ENCODE peak calls at places on chromosomes 12 and 14, in six cellular contexts. D is HFFc6; O is stimulated activated CD4-positive, alpha-beta T cell treated with anti-CD3 and anti-CD28 coated beads, Interleukin-4, amount 100 ng/mL, for 48 hours; B is Peyer's patch; T is BJ; N is adrenal gland. J is an unnamed sample.

GRCh38 chr12:106329231-106329985 is 26.9 kb downstream of the TCP11L2 start:
- DNase-seq in O (no peak), D (no peak), N (peak), B (no peak), T (no peak), J (no peak)

GRCh38 chr12:123891516-123892179 is 81.0 kb downstream of the CCDC92 start:
- DNase-seq in O (no peak), D (no peak), T (no peak), B (no peak), N (no peak), J (no peak)

GRCh38 chr12:26699237-26699636 is 133.8 kb downstream of the ITPR2 start:
- DNase-seq in O (no peak), B (no peak), T (no peak), D (no peak), N (no peak), J (no peak)

GRCh38 chr14:67228325-67228984 is 12.8 kb upstream of the PALS1 start:
- DNase-seq in O (no peak), B (no peak), T (no peak), N (no peak), D (peak), J (no peak)

GRCh38 chr14:92704036-92704804 is 44.2 kb downstream of the LGMN start:
- DNase-seq in D (no peak), O (no peak), N (peak), B (no peak), T (no peak), J (no peak)

GRCh38 chr12:27974735-27975221 is 2.2 kb upstream of the PTHLH start:
- DNase-seq in O (no peak), T (no peak), D (no peak), B (peak), N (no peak), J (no peak)

GRCh38 chr14:72812292-72812851 is 81.5 kb downstream of the DPF3 start:
- DNase-seq in T (no peak), D (no peak), O (no peak), B (no peak), N (no peak), J (no peak)

GRCh38 chr12:62703011-62703380 is 232.0 kb downstream of the PPM1H start:
- DNase-seq in O (no peak), T (no peak), B (no peak), D (peak), N (no peak), J (no peak)

GRCh38 chr12:90280564-90281058 is 572.0 kb upstream of the ATP2B1 start:
- DNase-seq in B (no peak), T (no peak), D (no peak), O (peak), N (no peak), J (no peak)

GRCh38 chr12:66533767-66534166 is 145.1 kb downstream of the GRIP1 start:
- DNase-seq in N (no peak), D (no peak), B (no peak), T (no peak), O (no peak), J (no peak)

GRCh38 chr14:79325071-79325470 is 886.2 kb downstream of the DIO2 start:
- DNase-seq in B (no peak), N (no peak), D (no peak), O (no peak), T (no peak), J (no peak)

GRCh38 chr14:69153848-69154208 is 909 bp upstream of the DCAF5 start:
- DNase-seq in T (no peak), D (peak), N (peak), B (no peak), O (no peak), J (no peak)

GRCh38 chr14:59395672-59396071 is 69.5 kb downstream of the GPR135 start:
- DNase-seq in N (no peak), D (no peak), O (no peak), T (no peak), B (no peak), J (no peak)

GRCh38 chr12:106333756-106334155 is 23.8 kb upstream of the POLR3B start:
- DNase-seq in N (no peak), D (no peak), B (no peak), O (no peak), T (no peak), J (no peak)

GRCh38 chr14:22338381-22338780 is 250.6 kb downstream of the DAD1 start:
- DNase-seq in O (no peak), T (no peak), B (no peak), N (no peak), D (no peak), J (no peak)

GRCh38 chr12:131466932-131467331 is 244.0 kb upstream of the SFSWAP start:
- DNase-seq in T (no peak), B (no peak), N (no peak), O (no peak), D (no peak), J (no peak)

GRCh38 chr12:124509300-124509675 is 58.1 kb downstream of the NCOR2 start:
- DNase-seq in O (no peak), B (no peak), N (no peak), D (no peak), T (no peak), J (no peak)

GRCh38 chr12:12839886-12840285 is 26.7 kb downstream of the DDX47 start:
- DNase-seq in B (peak), N (peak), D (peak), T (peak), O (no peak), J (no peak)

J was measured in GM12892.